ENCODE peak calls at places on chromosomes 6 and 20, in four cellular contexts. V is stomach, R is fibroblast of lung, Y is adipocyte. S is an unnamed sample.

GRCh38 chr6:155351273-155352129 is 37.2 kb upstream of the TFB1M start:
- DNase-seq in V (no peak), R (no peak), Y (no peak), S (no peak)

GRCh38 chr6:33976425-33977360 is 169.2 kb downstream of the GRM4 start:
- DNase-seq in V (peak; percentile 15), R (no peak), Y (no peak), S (no peak)

GRCh38 chr6:136317023-136317649 is 27.5 kb upstream of the BCLAF1 start:
- DNase-seq in V (peak; percentile 59), R (peak; percentile 80), Y (peak; percentile 83), S (no peak)

GRCh38 chr6:168355716-168356522 is 36.3 kb upstream of the DACT2 start:
- DNase-seq in V (peak; percentile 64), R (no peak), Y (no peak), S (peak; percentile 82)

GRCh38 chr20:12171927-12172581 is 254.4 kb downstream of the BTBD3 start:
- DNase-seq in V (no peak), R (peak; percentile 89), Y (peak; percentile 62), S (no peak)

GRCh38 chr6:27862396-27863061 is 49.7 kb downstream of the OR2B2 start:
- DNase-seq in V (no peak), R (no peak), Y (peak; percentile 3), S (no peak)

GRCh38 chr6:83042671-83043070 is 23.0 kb downstream of the UBE3D start:
- DNase-seq in V (no peak), R (no peak), Y (no peak), S (no peak)

GRCh38 chr20:41956316-41957050 is 338.3 kb upstream of the CHD6 start:
- DNase-seq in V (no peak), R (no peak), Y (no peak), S (no peak)

GRCh38 chr6:73704260-73704659 is 8.3 kb downstream of the CD109 start:
- DNase-seq in V (no peak), R (peak; percentile 96), Y (peak; percentile 93), S (no peak)

GRCh38 chr20:51156041-51156795 is 133.3 kb upstream of the KCNG1 start:
- DNase-seq in V (no peak), R (peak; percentile 89), Y (peak; percentile 68), S (no peak)

GRCh38 chr6:31096656-31097055 is 15.7 kb downstream of the C6orf15 start:
- DNase-seq in V (no peak), R (no peak), Y (no peak), S (no peak)

GRCh38 chr6:25601797-25602679 is 50.0 kb upstream of the SCGN start:
- DNase-seq in V (no peak), R (peak; percentile 81), Y (peak; percentile 89), S (no peak)

DNA sequence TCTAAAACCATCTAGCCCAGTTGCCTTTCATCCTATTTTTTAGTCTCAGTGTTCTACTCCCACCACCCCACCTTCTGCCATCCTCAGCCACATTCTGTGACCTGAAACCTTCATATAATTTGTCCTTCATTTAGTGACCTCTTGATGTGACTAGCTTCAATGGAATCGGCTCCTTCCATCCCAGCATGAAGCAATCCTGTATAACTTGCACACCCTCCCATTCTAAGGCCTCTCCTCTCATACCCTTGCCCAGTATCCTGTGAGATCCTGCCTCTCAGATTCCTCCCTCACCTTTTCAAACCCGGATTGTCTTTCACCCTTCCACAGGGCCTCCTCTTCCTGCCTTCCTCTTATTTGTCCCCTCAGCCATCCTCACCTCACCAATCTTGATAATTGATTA is 3.1 kb downstream of the ZNF76 start:
- DNase-seq in V (no peak), R (peak; percentile 52), Y (peak; percentile 67), S (no peak)
- H3K4me1 ChIP-seq in V (peaks cover 13% of the 10 kb centered on the region), R (no peaks in the 10 kb centered on the region), Y (peaks cover 26% of the 10 kb centered on the region), S (peaks cover 26% of the 10 kb centered on the region)

GRCh38 chr6:163500105-163500504 is 85.6 kb downstream of the QKI start:
- DNase-seq in V (no peak), R (peak; percentile 14), Y (no peak), S (no peak)

GRCh38 chr6:163496205-163496604 is 81.7 kb downstream of the QKI start:
- DNase-seq in V (no peak), R (no peak), Y (no peak), S (no peak)

GRCh38 chr6:163504984-163505640 is 90.6 kb downstream of the QKI start:
- DNase-seq in V (no peak), R (no peak), Y (no peak), S (no peak)

GRCh38 chr6:163501440-163501839 is 86.9 kb downstream of the QKI start:
- DNase-seq in V (no peak), R (no peak), Y (no peak), S (no peak)

DNA sequence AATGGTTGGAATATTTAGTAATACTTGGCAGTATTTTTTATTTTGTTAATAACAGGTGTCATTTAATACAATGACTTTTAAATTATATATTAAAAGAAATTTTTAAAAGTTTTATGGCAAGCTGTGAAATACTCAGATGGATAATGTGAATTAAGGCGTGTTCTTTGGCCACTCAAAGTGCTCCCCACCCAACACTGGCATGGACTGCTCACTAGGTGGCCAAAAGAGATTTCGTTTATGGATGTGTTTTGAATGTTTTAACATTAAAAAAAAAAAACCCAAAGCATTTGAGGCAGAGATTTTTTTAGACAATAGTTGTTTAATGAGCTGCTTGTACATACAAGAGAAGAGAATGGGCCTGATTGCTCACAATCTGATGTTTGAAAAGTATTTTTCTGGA is 86.5 kb downstream of the QKI start:
- DNase-seq in V (no peak), R (no peak), Y (no peak), S (no peak)
- H3K9me3 ChIP-seq in V (no peaks in the 10 kb centered on the region), R (no peaks in the 10 kb centered on the region), Y (no peaks in the 10 kb centered on the region), S (no peaks in the 10 kb centered on the region)

GRCh38 chr20:4263011-4263410 is 247.7 kb upstream of the RNF24 start:
- DNase-seq in V (no peak), R (no peak), Y (no peak), S (no peak)

GRCh38 chr20:4272225-4272624 is 256.9 kb upstream of the RNF24 start:
- DNase-seq in V (no peak), R (peak; percentile 5), Y (no peak), S (no peak)

GRCh38 chr20:4266183-4266582 is 250.8 kb upstream of the RNF24 start:
- DNase-seq in V (no peak), R (no peak), Y (no peak), S (no peak)

GRCh38 chr20:4261333-4262284 is 246.3 kb upstream of the RNF24 start:
- DNase-seq in V (no peak), R (peak; percentile 68), Y (peak; percentile 29), S (no peak)

DNA sequence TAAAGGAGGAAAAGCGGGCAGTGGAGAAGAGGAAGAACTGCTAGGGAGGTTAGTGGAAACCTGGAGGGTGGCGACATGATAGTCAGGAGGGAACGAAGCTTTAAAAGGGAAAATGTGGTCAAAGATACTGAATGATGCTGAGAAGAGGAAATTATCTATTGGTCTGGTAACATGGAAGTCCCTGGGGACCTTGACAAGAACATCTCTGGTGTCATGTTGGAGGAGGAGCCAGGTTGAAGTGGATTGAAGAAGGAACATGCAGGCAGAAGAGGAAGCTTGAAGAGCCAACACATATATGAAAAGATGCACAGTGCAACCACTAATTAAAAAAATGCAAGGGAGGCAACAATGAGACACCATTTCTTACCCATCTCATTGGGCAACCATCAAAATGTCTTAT is 251.9 kb upstream of the RNF24 start:
- DNase-seq in V (no peak), R (no peak), Y (no peak), S (no peak)
- H3K4me1 ChIP-seq in V (no peaks in the 10 kb centered on the region), R (no peaks in the 10 kb centered on the region), Y (no peaks in the 10 kb centered on the region), S (no peaks in the 10 kb centered on the region)

DNA sequence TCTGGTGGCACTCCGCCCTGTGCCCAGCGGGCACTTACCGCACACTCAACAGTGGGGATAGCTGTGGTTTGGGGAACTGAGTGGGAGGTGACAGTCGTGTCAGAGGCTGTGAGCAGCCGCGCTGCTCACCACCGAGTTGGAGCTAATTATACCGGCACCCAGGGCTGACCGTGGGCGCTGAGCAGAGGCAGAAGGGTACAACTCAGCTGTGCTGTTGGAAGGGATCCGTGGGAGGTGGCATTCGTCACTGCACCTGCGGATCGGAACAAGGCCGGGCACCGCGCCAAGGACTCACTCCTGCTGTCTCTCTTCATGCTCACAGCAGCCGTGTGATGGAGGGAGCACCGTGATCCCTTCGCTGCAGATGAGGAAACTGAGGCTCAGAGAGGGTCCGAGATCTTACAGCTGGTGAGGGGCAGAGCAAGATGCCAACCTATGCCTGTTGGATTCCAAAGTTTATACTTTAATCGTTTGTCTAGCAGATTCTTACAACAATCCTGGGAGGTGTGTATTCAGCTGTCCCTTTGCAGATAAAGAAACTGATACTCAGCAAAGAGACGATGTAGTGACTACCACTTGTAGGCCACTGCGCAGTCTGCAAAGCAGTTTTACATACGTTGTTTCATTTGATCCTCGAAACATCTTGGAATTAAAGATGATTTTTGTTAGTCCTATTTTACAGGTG is 713 bp upstream of the ELMO2 start:
- DNase-seq in V (peak; percentile 79), R (no peak), Y (peak; percentile 58), S (peak; percentile 89)
- H3K9me3 ChIP-seq in V (no peaks in the 10 kb centered on the region), R (no peaks in the 10 kb centered on the region), Y (no peaks in the 10 kb centered on the region), S (no peaks in the 10 kb centered on the region)

DNA sequence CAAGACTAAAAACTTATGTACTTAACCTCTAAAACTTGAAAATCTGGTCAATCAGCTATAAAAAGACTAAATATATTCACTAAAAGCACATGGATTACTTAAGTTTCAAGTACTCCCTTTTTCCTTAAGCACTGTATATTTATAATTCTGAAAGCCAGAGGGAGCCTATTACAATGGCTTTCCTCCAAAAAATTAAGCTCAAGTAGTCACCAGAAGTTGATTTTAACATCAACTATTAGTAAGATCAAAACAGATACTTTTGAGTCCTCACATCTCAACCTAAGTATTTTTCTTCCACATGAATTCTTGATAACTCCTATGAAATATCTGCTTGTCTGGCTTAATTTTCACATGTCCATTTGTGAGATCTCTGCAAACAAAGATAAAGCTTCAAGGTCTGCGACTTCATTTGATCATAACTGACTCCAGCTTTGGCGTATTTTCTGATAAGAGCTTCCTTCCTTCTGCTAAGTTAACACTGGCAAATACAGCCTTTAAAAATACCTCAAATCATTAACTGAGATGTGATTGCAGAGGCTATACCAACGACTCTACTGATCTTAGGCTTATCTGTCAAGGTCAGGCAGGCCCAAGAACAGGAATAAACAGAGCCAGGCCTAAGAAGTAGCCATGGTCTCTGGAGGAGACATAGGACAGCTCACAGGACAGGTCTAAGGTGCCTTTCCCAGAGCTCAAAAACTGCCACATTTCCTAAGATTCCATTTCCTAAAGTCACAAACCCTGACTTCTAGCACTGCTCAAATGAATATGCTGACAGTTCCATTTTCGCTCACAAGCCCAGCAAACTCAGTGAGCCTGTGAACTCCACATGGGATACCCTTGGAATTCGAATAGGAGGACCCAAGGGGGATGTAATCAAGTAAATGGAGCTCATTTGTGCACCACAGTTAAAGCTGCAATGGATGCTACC is 10.0 kb downstream of the SNX5 start:
- DNase-seq in V (no peak), R (peak; percentile 71), Y (peak; percentile 63), S (no peak)
- H3K4me1 ChIP-seq in V (peaks cover 66% of the 10 kb centered on the region), R (peaks cover 22% of the 10 kb centered on the region), Y (peaks cover 62% of the 10 kb centered on the region), S (peaks cover 81% of the 10 kb centered on the region)

GRCh38 chr6:7341989-7342742 is 29.2 kb upstream of the SSR1 start:
- DNase-seq in V (no peak), R (no peak), Y (peak; percentile 15), S (no peak)
- H3K9me3 ChIP-seq in V (no peaks in the 10 kb centered on the region), R (no peaks in the 10 kb centered on the region), Y (no peaks in the 10 kb centered on the region), S (no peaks in the 10 kb centered on the region)

DNA sequence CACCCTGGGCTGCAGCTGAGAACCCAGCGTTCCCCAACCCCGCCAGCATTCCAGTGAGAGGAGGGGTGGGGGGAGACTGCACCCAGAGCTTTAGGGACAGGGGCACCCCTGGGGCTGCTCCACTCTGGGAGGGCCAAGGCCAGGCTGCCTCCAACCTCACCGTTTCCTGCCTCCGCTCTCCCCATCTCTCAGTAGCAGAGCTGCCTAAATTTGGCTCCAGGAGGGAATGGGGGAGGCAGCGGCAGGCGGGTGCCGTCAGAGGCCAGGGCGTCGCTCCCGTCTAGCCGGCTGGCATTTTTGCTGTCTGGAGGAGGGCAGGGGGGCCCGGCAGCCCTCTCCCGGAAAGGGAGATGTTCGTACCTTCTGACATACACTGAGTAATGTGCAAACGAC is 46.6 kb downstream of the NOL4L start:
- DNase-seq in V (no peak), R (no peak), Y (peak; percentile 40), S (no peak)
- H3K4me1 ChIP-seq in V (peaks cover 40% of the 10 kb centered on the region), R (no peaks in the 10 kb centered on the region), Y (no peaks in the 10 kb centered on the region), S (peaks cover 28% of the 10 kb centered on the region)

S was measured in upper lobe of right lung.